ENCODE peak calls at places on chromosomes 6 and 20, in six cellular contexts. V is mammary epithelial cell, F is neural progenitor cell, A is SK-N-SH, J is fibroblast of lung, H is GM23248. L is an unnamed sample.

GRCh38 chr6:132298344-132298949 is 102.8 kb downstream of the MOXD1 start:
- DNase-seq in V (peak; percentile 23), F (peak; percentile 62), A (peak; percentile 2), J (peak; percentile 35), H (peak; percentile 64), L (peak; percentile 16)

GRCh38 chr20:11492846-11493245 is 424.8 kb upstream of the BTBD3 start:
- DNase-seq in V (no peak), F (no peak), A (no peak), J (no peak), H (no peak), L (no peak)

GRCh38 chr6:31356216-31356945 is 598 bp downstream of the HLA-B start:
- DNase-seq in V (peak; percentile 35), F (peak; percentile 36), A (peak; percentile 20), J (peak; percentile 6), H (peak; percentile 63), L (no peak)

GRCh38 chr6:166351715-166352285 is 9.5 kb upstream of the SFT2D1 start:
- DNase-seq in V (peak; percentile 64), F (peak; percentile 41), A (no peak), J (peak; percentile 12), H (no peak), L (no peak)

GRCh38 chr6:98260382-98260781 is 574.0 kb upstream of the POU3F2 start:
- DNase-seq in V (no peak), F (no peak), A (no peak), J (no peak), H (no peak), L (no peak)

GRCh38 chr6:157456524-157456829 is 75.5 kb downstream of the ZDHHC14 start:
- DNase-seq in V (no peak), F (no peak), A (no peak), J (no peak), H (no peak), L (no peak)

GRCh38 chr6:135382182-135382628 is 115.3 kb downstream of the AHI1 start:
- DNase-seq in V (no peak), F (no peak), A (no peak), J (peak; percentile 30), H (no peak), L (peak; percentile 11)

GRCh38 chr6:26240157-26240980 is 124.6 kb upstream of the BTN3A2 start:
- DNase-seq in V (peak; percentile 34), F (peak; percentile 71), A (peak; percentile 59), J (peak; percentile 89), H (peak; percentile 73), L (peak; percentile 79)

GRCh38 chr6:97712751-97713150 is 429.7 kb upstream of the MMS22L start:
- DNase-seq in V (no peak), F (no peak), A (no peak), J (no peak), H (no peak), L (no peak)

GRCh38 chr6:143743256-143744166 is 65.7 kb downstream of the PHACTR2 start:
- DNase-seq in V (no peak), F (peak; percentile 36), A (no peak), J (peak; percentile 34), H (peak; percentile 18), L (peak; percentile 16)

GRCh38 chr6:72788188-72788587 is 166.3 kb downstream of the KCNQ5 start:
- DNase-seq in V (peak; percentile 90), F (no peak), A (no peak), J (peak; percentile 93), H (peak; percentile 89), L (peak; percentile 91)

GRCh38 chr6:36719126-36719525 is 21.5 kb downstream of the RAB44 start:
- DNase-seq in V (no peak), F (no peak), A (no peak), J (no peak), H (no peak), L (no peak)

GRCh38 chr6:16639689-16640480 is 121.4 kb downstream of the ATXN1 start:
- DNase-seq in V (peak; percentile 78), F (no peak), A (no peak), J (peak; percentile 91), H (peak; percentile 91), L (peak; percentile 88)

GRCh38 chr20:61086031-61086430 is 166.0 kb upstream of the CDH4 start:
- DNase-seq in V (no peak), F (no peak), A (no peak), J (no peak), H (no peak), L (no peak)

GRCh38 chr20:1866834-1867233 is 28.4 kb upstream of the SIRPA start:
- DNase-seq in V (no peak), F (no peak), A (no peak), J (no peak), H (no peak), L (no peak)

GRCh38 chr6:692356-692851 is 535 bp downstream of the EXOC2 start:
- DNase-seq in V (peak; percentile 80), F (peak; percentile 76), A (peak; percentile 72), J (peak; percentile 47), H (peak; percentile 75), L (peak; percentile 22)

GRCh38 chr6:44377484-44377883 is 10.0 kb upstream of the CDC5L start:
- DNase-seq in V (no peak), F (no peak), A (no peak), J (no peak), H (no peak), L (no peak)

GRCh38 chr6:39823187-39823815 is 31.1 kb downstream of the DAAM2 start:
- DNase-seq in V (no peak), F (no peak), A (no peak), J (no peak), H (no peak), L (no peak)

GRCh38 chr6:41643899-41644269 is 5.6 kb downstream of the MDFI start:
- DNase-seq in V (no peak), F (no peak), A (no peak), J (no peak), H (no peak), L (no peak)

GRCh38 chr6:126661646-126662045 is 321.7 kb downstream of the CENPW start:
- DNase-seq in V (peak; percentile 14), F (no peak), A (no peak), J (peak; percentile 77), H (peak; percentile 92), L (peak; percentile 74)

GRCh38 chr6:95846652-95847051 is 169.1 kb upstream of the FUT9 start:
- DNase-seq in V (no peak), F (peak; percentile 1), A (no peak), J (no peak), H (no peak), L (no peak)

DNA sequence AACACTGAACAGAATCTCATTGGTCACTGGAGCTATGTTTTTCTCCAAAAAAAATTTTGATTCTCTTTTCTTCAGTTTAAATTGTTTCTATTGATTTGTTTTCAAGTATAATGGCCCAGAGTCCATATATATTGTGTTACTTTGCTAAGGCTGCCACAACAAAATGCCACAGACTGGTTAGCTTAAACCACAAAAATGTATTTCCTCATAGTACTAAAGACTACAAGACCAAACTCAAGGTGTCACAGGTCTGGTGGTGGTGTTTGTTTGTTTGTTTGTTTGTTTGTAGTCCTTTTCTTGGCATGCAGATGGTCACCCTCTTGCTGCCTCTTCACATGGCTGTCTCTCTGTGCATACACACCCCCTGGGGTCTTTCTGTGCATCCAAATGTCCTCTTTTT is 34.0 kb downstream of the BMP5 start:
- DNase-seq in V (peak; percentile 11), F (no peak), A (no peak), J (no peak), H (no peak), L (no peak)
- H3K4me3 ChIP-seq in V (no peak overlapping the region), F (no peak overlapping the region), A (no peak overlapping the region), J (no peak overlapping the region), H (no peak overlapping the region), L (no peak overlapping the region)

DNA sequence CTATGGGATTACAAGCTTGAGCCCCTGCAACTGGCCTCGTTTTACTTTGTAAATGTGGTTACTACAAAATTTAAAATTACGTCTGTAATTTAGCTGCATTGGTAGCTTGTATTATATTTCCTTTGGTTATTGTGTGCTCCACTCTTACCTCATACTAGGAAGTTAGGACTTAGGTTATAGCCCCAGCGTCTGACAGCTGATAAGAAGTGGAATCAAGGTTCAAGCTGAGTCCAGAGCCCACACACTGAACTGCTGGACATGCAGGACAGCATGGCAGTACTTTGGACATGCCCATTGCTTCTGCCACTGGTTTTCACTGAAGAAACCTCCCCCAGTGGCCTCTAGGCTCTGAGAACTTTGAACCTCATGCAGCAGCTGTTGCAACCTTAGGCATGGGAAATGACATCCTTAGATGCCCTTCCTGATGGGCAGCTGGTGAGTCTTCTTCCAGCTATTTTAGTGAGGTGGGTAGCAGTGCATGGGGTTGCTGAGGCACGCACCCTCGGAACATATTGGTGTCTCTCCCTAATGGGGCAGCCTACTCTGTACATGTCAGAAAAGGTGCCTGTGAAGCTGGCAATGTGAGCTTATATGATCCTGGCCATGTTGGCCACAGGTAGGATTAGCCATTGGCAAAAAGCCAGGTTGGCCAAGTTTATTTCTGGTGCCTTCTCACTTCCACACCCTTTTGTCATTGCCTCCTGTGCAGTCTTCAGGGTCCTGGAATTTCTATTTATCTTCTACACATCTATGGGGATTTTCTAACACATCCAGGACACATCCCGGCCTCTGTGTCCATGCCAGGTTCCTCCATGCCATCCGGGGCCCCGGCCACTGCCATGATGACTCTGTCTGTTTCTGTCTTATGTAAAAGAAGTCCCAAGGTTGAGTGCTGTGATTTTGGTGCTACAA is 85.3 kb downstream of the CDS2 start:
- DNase-seq in V (no peak), F (no peak), A (no peak), J (no peak), H (no peak), L (no peak)
- H3K9ac ChIP-seq in V (no peak overlapping the region), F (no peak overlapping the region), A (no peak overlapping the region), J (no peak overlapping the region), H (no peak overlapping the region), L (no peak overlapping the region)

GRCh38 chr6:87590989-87591388 is 1.1 kb downstream of the ORC3 start:
- DNase-seq in V (peak; percentile 3), F (peak; percentile 10), A (no peak), J (peak; percentile 21), H (peak; percentile 48), L (peak; percentile 9)
- H3K4me3 ChIP-seq in V (peak overlapping the region; percentile 100), F (peak overlapping the region; percentile 83), A (peak overlapping the region; percentile 90), J (peak overlapping the region; percentile 90), H (peak overlapping the region; percentile 85), L (peak overlapping the region; percentile 87)

GRCh38 chr20:32823078-32823477 is 3.3 kb downstream of the MAPRE1 start:
- DNase-seq in V (peak; percentile 77), F (peak; percentile 16), A (no peak), J (peak; percentile 83), H (peak; percentile 94), L (peak; percentile 75)
- H3K9ac ChIP-seq in V (no peak overlapping the region), F (no peak overlapping the region), A (no peak overlapping the region), J (no peak overlapping the region), H (peak overlapping the region; percentile 77), L (peak overlapping the region; percentile 43)

L was measured in astrocyte.